ENCODE peak calls at places on chromosomes 12 and 14, in ten cellular contexts. One of them, this sample, is unnamed.

GRCh38 chr12:65892905-65893304 is 68.6 kb downstream of the HMGA2 start:
- DNase-seq in mammary epithelial cell: peak
- DNase-seq in left lung: no peak
- DNase-seq in pancreas: no peak
- DNase-seq in stomach: no peak
- DNase-seq in cardiac fibroblast: peak
- DNase-seq in small intestine: no peak
- DNase-seq in GM06990: no peak
- DNase-seq in AG09309: no peak
- DNase-seq in upper lobe of right lung: no peak
- DNase-seq in this sample: peak

GRCh38 chr12:111792155-111792876 is 25.6 kb downstream of the ALDH2 start:
- DNase-seq in mammary epithelial cell: no peak
- DNase-seq in left lung: no peak
- DNase-seq in pancreas: no peak
- DNase-seq in stomach: peak
- DNase-seq in cardiac fibroblast: peak
- DNase-seq in small intestine: peak
- DNase-seq in GM06990: no peak
- DNase-seq in AG09309: no peak
- DNase-seq in upper lobe of right lung: peak
- DNase-seq in this sample: peak

GRCh38 chr14:102097441-102098135 is 10.7 kb upstream of the HSP90AA1 start:
- DNase-seq in mammary epithelial cell: no peak
- DNase-seq in left lung: peak
- DNase-seq in pancreas: no peak
- DNase-seq in stomach: peak
- DNase-seq in cardiac fibroblast: no peak
- DNase-seq in small intestine: no peak
- DNase-seq in GM06990: no peak
- DNase-seq in AG09309: no peak
- DNase-seq in upper lobe of right lung: peak
- DNase-seq in this sample: no peak

GRCh38 chr14:100621806-100622205 is 34.6 kb upstream of the BEGAIN start:
- DNase-seq in mammary epithelial cell: no peak
- DNase-seq in left lung: peak
- DNase-seq in pancreas: peak
- DNase-seq in stomach: no peak
- DNase-seq in cardiac fibroblast: no peak
- DNase-seq in small intestine: no peak
- DNase-seq in GM06990: no peak
- DNase-seq in AG09309: no peak
- DNase-seq in upper lobe of right lung: peak
- DNase-seq in this sample: peak

GRCh38 chr12:55908726-55909512 is 18.8 kb downstream of the PYM1 start:
- DNase-seq in mammary epithelial cell: no peak
- DNase-seq in left lung: no peak
- DNase-seq in pancreas: no peak
- DNase-seq in stomach: no peak
- DNase-seq in cardiac fibroblast: peak
- DNase-seq in small intestine: no peak
- DNase-seq in GM06990: no peak
- DNase-seq in AG09309: no peak
- DNase-seq in upper lobe of right lung: no peak
- DNase-seq in this sample: no peak

GRCh38 chr12:107468182-107468581 is 217.4 kb upstream of the PWP1 start:
- DNase-seq in mammary epithelial cell: no peak
- DNase-seq in left lung: no peak
- DNase-seq in pancreas: no peak
- DNase-seq in stomach: no peak
- DNase-seq in cardiac fibroblast: no peak
- DNase-seq in small intestine: no peak
- DNase-seq in GM06990: no peak
- DNase-seq in AG09309: no peak
- DNase-seq in upper lobe of right lung: no peak
- DNase-seq in this sample: peak

GRCh38 chr14:71629765-71630502 is 302.3 kb upstream of the RGS6 start:
- DNase-seq in mammary epithelial cell: no peak
- DNase-seq in left lung: no peak
- DNase-seq in pancreas: no peak
- DNase-seq in stomach: no peak
- DNase-seq in cardiac fibroblast: peak
- DNase-seq in small intestine: no peak
- DNase-seq in GM06990: no peak
- DNase-seq in AG09309: no peak
- DNase-seq in upper lobe of right lung: no peak
- DNase-seq in this sample: no peak

GRCh38 chr14:45526715-45527549 is 273.9 kb upstream of the MIS18BP1 start:
- DNase-seq in mammary epithelial cell: peak
- DNase-seq in left lung: no peak
- DNase-seq in pancreas: peak
- DNase-seq in stomach: peak
- DNase-seq in cardiac fibroblast: peak
- DNase-seq in small intestine: no peak
- DNase-seq in GM06990: no peak
- DNase-seq in AG09309: no peak
- DNase-seq in upper lobe of right lung: peak
- DNase-seq in this sample: peak

GRCh38 chr14:85601246-85601645 is 71.3 kb downstream of the FLRT2 start:
- DNase-seq in mammary epithelial cell: peak
- DNase-seq in left lung: no peak
- DNase-seq in pancreas: no peak
- DNase-seq in stomach: no peak
- DNase-seq in cardiac fibroblast: no peak
- DNase-seq in small intestine: no peak
- DNase-seq in GM06990: no peak
- DNase-seq in AG09309: no peak
- DNase-seq in upper lobe of right lung: no peak
- DNase-seq in this sample: no peak

GRCh38 chr14:101022916-101023435 is 119.5 kb upstream of the RTL1 start:
- DNase-seq in mammary epithelial cell: no peak
- DNase-seq in left lung: peak
- DNase-seq in pancreas: peak
- DNase-seq in stomach: peak
- DNase-seq in cardiac fibroblast: no peak
- DNase-seq in small intestine: no peak
- DNase-seq in GM06990: no peak
- DNase-seq in AG09309: no peak
- DNase-seq in upper lobe of right lung: peak
- DNase-seq in this sample: no peak

GRCh38 chr14:68312884-68313725 is 479.8 kb downstream of the ZFP36L1 start:
- DNase-seq in mammary epithelial cell: no peak
- DNase-seq in left lung: no peak
- DNase-seq in pancreas: no peak
- DNase-seq in stomach: no peak
- DNase-seq in cardiac fibroblast: no peak
- DNase-seq in small intestine: no peak
- DNase-seq in GM06990: peak
- DNase-seq in AG09309: no peak
- DNase-seq in upper lobe of right lung: no peak
- DNase-seq in this sample: no peak

GRCh38 chr14:56119221-56119967 is 1.2 kb downstream of the PELI2 start:
- DNase-seq in mammary epithelial cell: no peak
- DNase-seq in left lung: peak
- DNase-seq in pancreas: peak
- DNase-seq in stomach: peak
- DNase-seq in cardiac fibroblast: peak
- DNase-seq in small intestine: peak
- DNase-seq in GM06990: peak
- DNase-seq in AG09309: no peak
- DNase-seq in upper lobe of right lung: peak
- DNase-seq in this sample: peak

GRCh38 chr12:46101121-46101869 is 110.9 kb upstream of the SCAF11 start:
- DNase-seq in mammary epithelial cell: peak
- DNase-seq in left lung: no peak
- DNase-seq in pancreas: no peak
- DNase-seq in stomach: no peak
- DNase-seq in cardiac fibroblast: no peak
- DNase-seq in small intestine: peak
- DNase-seq in GM06990: no peak
- DNase-seq in AG09309: no peak
- DNase-seq in upper lobe of right lung: no peak
- DNase-seq in this sample: peak

GRCh38 chr12:79691299-79692248 is 810 bp upstream of the PAWR start:
- DNase-seq in mammary epithelial cell: peak
- DNase-seq in left lung: no peak
- DNase-seq in pancreas: no peak
- DNase-seq in stomach: no peak
- DNase-seq in cardiac fibroblast: peak
- DNase-seq in small intestine: peak
- DNase-seq in GM06990: no peak
- DNase-seq in AG09309: peak
- DNase-seq in upper lobe of right lung: no peak
- DNase-seq in this sample: peak
- H3K4me3 ChIP-seq in mammary epithelial cell: peak
- H3K4me3 ChIP-seq in left lung: peak
- H3K4me3 ChIP-seq in pancreas: peak
- H3K4me3 ChIP-seq in stomach: peak
- H3K4me3 ChIP-seq in cardiac fibroblast: peak
- H3K4me3 ChIP-seq in small intestine: peak
- H3K4me3 ChIP-seq in GM06990: peak
- H3K4me3 ChIP-seq in AG09309: peak
- H3K4me3 ChIP-seq in upper lobe of right lung: peak
- H3K4me3 ChIP-seq in this sample: peak

GRCh38 chr12:50198829-50199228 is 31.7 kb upstream of the CERS5 start:
- DNase-seq in mammary epithelial cell: no peak
- DNase-seq in left lung: no peak
- DNase-seq in pancreas: no peak
- DNase-seq in stomach: no peak
- DNase-seq in cardiac fibroblast: no peak
- DNase-seq in small intestine: no peak
- DNase-seq in GM06990: no peak
- DNase-seq in AG09309: no peak
- DNase-seq in upper lobe of right lung: no peak
- DNase-seq in this sample: no peak

GRCh38 chr12:50203691-50204090 is 36.5 kb upstream of the CERS5 start:
- DNase-seq in mammary epithelial cell: peak
- DNase-seq in left lung: no peak
- DNase-seq in pancreas: no peak
- DNase-seq in stomach: no peak
- DNase-seq in cardiac fibroblast: no peak
- DNase-seq in small intestine: no peak
- DNase-seq in GM06990: no peak
- DNase-seq in AG09309: no peak
- DNase-seq in upper lobe of right lung: no peak
- DNase-seq in this sample: no peak

GRCh38 chr12:50205648-50206047 is 38.5 kb upstream of the CERS5 start:
- DNase-seq in mammary epithelial cell: no peak
- DNase-seq in left lung: no peak
- DNase-seq in pancreas: no peak
- DNase-seq in stomach: no peak
- DNase-seq in cardiac fibroblast: no peak
- DNase-seq in small intestine: no peak
- DNase-seq in GM06990: no peak
- DNase-seq in AG09309: no peak
- DNase-seq in upper lobe of right lung: no peak
- DNase-seq in this sample: no peak

GRCh38 chr12:50200507-50201273 is 33.5 kb upstream of the CERS5 start:
- DNase-seq in mammary epithelial cell: peak
- DNase-seq in left lung: no peak
- DNase-seq in pancreas: no peak
- DNase-seq in stomach: no peak
- DNase-seq in cardiac fibroblast: peak
- DNase-seq in small intestine: no peak
- DNase-seq in GM06990: no peak
- DNase-seq in AG09309: peak
- DNase-seq in upper lobe of right lung: no peak
- DNase-seq in this sample: no peak

DNA sequence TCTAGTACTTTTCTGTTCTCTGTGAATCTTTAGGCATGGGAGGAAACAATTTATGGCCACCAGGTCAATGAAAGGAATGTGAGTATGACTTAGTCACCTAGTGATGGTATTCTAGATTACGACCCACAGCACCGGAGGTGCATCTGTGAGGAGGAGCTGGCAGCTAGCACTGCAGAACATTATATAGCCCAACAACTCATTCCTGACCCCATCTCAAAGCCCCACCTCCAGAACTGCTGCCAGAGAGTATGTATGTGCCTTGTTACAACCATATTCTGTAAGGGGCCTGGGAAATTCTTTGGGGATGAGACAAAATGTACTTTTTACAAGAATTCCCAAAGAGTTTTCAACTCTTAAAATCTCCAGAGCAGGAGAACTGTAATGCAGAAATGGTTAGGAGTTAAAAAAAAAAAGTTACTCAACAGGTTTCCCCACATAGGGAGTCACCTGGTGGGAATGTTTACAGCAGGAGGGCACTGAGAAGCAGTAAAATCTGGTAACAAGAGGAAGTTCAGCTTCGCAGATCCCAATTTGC is 34.9 kb upstream of the CERS5 start:
- DNase-seq in mammary epithelial cell: peak
- DNase-seq in left lung: no peak
- DNase-seq in pancreas: no peak
- DNase-seq in stomach: no peak
- DNase-seq in cardiac fibroblast: peak
- DNase-seq in small intestine: peak
- DNase-seq in GM06990: no peak
- DNase-seq in AG09309: peak
- DNase-seq in upper lobe of right lung: no peak
- DNase-seq in this sample: peak
- H3K4me3 ChIP-seq in mammary epithelial cell: no peak
- H3K4me3 ChIP-seq in left lung: no peak
- H3K4me3 ChIP-seq in pancreas: no peak
- H3K4me3 ChIP-seq in stomach: no peak
- H3K4me3 ChIP-seq in cardiac fibroblast: no peak
- H3K4me3 ChIP-seq in small intestine: no peak
- H3K4me3 ChIP-seq in GM06990: no peak
- H3K4me3 ChIP-seq in AG09309: no peak
- H3K4me3 ChIP-seq in upper lobe of right lung: no peak
- H3K4me3 ChIP-seq in this sample: no peak

DNA sequence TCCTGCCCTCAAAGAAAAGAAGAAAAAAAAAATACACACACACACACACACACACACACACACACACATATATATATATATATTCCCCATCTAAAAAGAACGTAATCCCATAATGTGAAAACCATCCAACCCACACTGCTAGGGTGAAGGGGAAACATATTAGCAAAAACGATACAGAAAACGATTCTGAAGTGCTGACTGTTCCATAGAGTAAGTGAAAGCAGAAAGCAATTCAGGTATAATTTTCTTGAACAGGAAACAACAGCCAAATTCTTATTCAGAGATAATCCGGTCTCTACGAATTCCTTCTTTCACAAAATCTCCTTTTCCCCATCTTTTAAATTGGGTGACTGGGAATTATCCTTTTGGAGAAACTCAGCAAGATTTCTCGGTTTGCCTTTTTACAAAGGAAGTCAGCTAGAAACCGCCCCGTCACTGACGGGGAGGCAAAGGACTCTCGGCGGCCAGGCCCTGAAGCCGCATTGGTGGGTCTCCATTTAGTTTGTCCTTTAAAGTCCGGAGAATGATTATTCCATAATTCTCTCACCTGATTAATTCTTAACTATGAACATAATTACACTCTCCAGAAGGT is 393.4 kb downstream of the NOVA1 start:
- DNase-seq in mammary epithelial cell: no peak
- DNase-seq in left lung: no peak
- DNase-seq in pancreas: no peak
- DNase-seq in stomach: no peak
- DNase-seq in cardiac fibroblast: peak
- DNase-seq in small intestine: no peak
- DNase-seq in GM06990: no peak
- DNase-seq in AG09309: no peak
- DNase-seq in upper lobe of right lung: no peak
- DNase-seq in this sample: no peak
- H3K4me3 ChIP-seq in mammary epithelial cell: no peak
- H3K4me3 ChIP-seq in left lung: peak
- H3K4me3 ChIP-seq in pancreas: peak
- H3K4me3 ChIP-seq in stomach: peak
- H3K4me3 ChIP-seq in cardiac fibroblast: peak
- H3K4me3 ChIP-seq in small intestine: no peak
- H3K4me3 ChIP-seq in GM06990: no peak
- H3K4me3 ChIP-seq in AG09309: no peak
- H3K4me3 ChIP-seq in upper lobe of right lung: peak
- H3K4me3 ChIP-seq in this sample: peak

GRCh38 chr12:80936642-80937390 is 918 bp downstream of the LIN7A start:
- DNase-seq in mammary epithelial cell: peak
- DNase-seq in left lung: peak
- DNase-seq in pancreas: peak
- DNase-seq in stomach: peak
- DNase-seq in cardiac fibroblast: peak
- DNase-seq in small intestine: peak
- DNase-seq in GM06990: peak
- DNase-seq in AG09309: no peak
- DNase-seq in upper lobe of right lung: peak
- DNase-seq in this sample: peak
- H3K4me3 ChIP-seq in mammary epithelial cell: peak
- H3K4me3 ChIP-seq in left lung: peak
- H3K4me3 ChIP-seq in pancreas: peak
- H3K4me3 ChIP-seq in stomach: peak
- H3K4me3 ChIP-seq in cardiac fibroblast: peak
- H3K4me3 ChIP-seq in small intestine: peak
- H3K4me3 ChIP-seq in GM06990: peak
- H3K4me3 ChIP-seq in AG09309: peak
- H3K4me3 ChIP-seq in upper lobe of right lung: peak
- H3K4me3 ChIP-seq in this sample: peak

This sample was measured in MG63.